ENCODE peak calls at places on chromosomes 2 and 18, in ten cellular contexts. Q, X, C, Y, O, P, D, R, V and F are unnamed samples.

GRCh38 chr18:8283901-8284585 is 325.2 kb upstream of the RAB12 start:
- DNase-seq in Q (peak; percentile 71), X (no peak), C (no peak), Y (no peak), O (no peak), P (no peak), D (peak; percentile 84), R (no peak), V (no peak), F (no peak)

GRCh38 chr2:171598713-171599319 is 76.5 kb downstream of the CYBRD1 start:
- DNase-seq in Q (peak; percentile 72), X (no peak), C (peak; percentile 32), Y (peak; percentile 85), O (no peak), P (no peak), D (peak; percentile 77), R (peak; percentile 30), V (peak; percentile 77), F (no peak)

GRCh38 chr2:71618327-71619113 is 165.2 kb downstream of the DYSF start:
- DNase-seq in Q (no peak), X (no peak), C (no peak), Y (peak; percentile 31), O (no peak), P (no peak), D (no peak), R (no peak), V (peak; percentile 24), F (no peak)

GRCh38 chr2:160388464-160389263 is 104.9 kb downstream of the RBMS1 start:
- DNase-seq in Q (peak; percentile 61), X (no peak), C (no peak), Y (no peak), O (no peak), P (no peak), D (no peak), R (no peak), V (no peak), F (no peak)

GRCh38 chr2:122704109-122704563 is 948.7 kb downstream of the TSN start:
- DNase-seq in Q (peak; percentile 3), X (no peak), C (no peak), Y (no peak), O (no peak), P (no peak), D (no peak), R (no peak), V (no peak), F (no peak)

GRCh38 chr2:190093793-190094192 is 31.3 kb upstream of the MSTN start:
- DNase-seq in Q (peak; percentile 38), X (no peak), C (no peak), Y (no peak), O (no peak), P (no peak), D (peak; percentile 35), R (no peak), V (no peak), F (no peak)

GRCh38 chr2:218024871-218025270 is 22.1 kb upstream of the TNS1 start:
- DNase-seq in Q (no peak), X (no peak), C (no peak), Y (no peak), O (no peak), P (no peak), D (no peak), R (no peak), V (no peak), F (no peak)

GRCh38 chr18:56067216-56067611 is 479.2 kb upstream of the TCF4 start:
- DNase-seq in Q (peak; percentile 87), X (no peak), C (no peak), Y (no peak), O (no peak), P (no peak), D (no peak), R (no peak), V (no peak), F (no peak)

GRCh38 chr2:241133436-241133820 is 15.8 kb downstream of the PASK start:
- DNase-seq in Q (no peak), X (no peak), C (no peak), Y (no peak), O (no peak), P (no peak), D (no peak), R (no peak), V (no peak), F (no peak)

GRCh38 chr2:233831011-233831721 is 23.2 kb downstream of the HJURP start:
- DNase-seq in Q (no peak), X (no peak), C (no peak), Y (no peak), O (no peak), P (no peak), D (no peak), R (no peak), V (no peak), F (no peak)

GRCh38 chr2:10305715-10306114 is 3.0 kb downstream of the HPCAL1 start:
- DNase-seq in Q (no peak), X (no peak), C (no peak), Y (no peak), O (no peak), P (no peak), D (no peak), R (peak; percentile 45), V (peak; percentile 47), F (no peak)